ENCODE peak calls at places on chromosome 1, in five cellular contexts. A is HepG2, J is GM12878, Q is H1, P is K562. L is an unnamed sample.
A peak's percentile ranks its signal among the peaks of the same experiment; 100 is the strongest.

GRCh38 chr1:24379733-24380315 is 33.8 kb downstream of the STPG1 start:
- DNase-seq in Q (peak; percentile 22), A (no peak), P (no peak), J (no peak), L (no peak)

GRCh38 chr1:52899445-52899894 is 22.1 kb downstream of the ECHDC2 start:
- DNase-seq in P (no peak), A (peak; percentile 30), Q (no peak), J (no peak), L (no peak)

GRCh38 chr1:186531561-186532165 is 70.7 kb upstream of the PDC start:
- DNase-seq in A (no peak), P (no peak), J (no peak), Q (no peak), L (no peak)

GRCh38 chr1:1179983-1180861 is 6.5 kb downstream of the TTLL10 start:
- DNase-seq in Q (peak; percentile 50), A (no peak), J (no peak), P (no peak), L (no peak)

GRCh38 chr1:147292012-147292411 is 49.5 kb downstream of the CHD1L start:
- DNase-seq in A (no peak), P (no peak), J (no peak), Q (no peak), L (no peak)

GRCh38 chr1:26574690-26575349 is 45.3 kb downstream of the RPS6KA1 start:
- DNase-seq in A (no peak), Q (no peak), P (no peak), J (no peak), L (no peak)

GRCh38 chr1:147079400-147080012 is 92.8 kb downstream of the PRKAB2 start:
- DNase-seq in P (no peak), J (no peak), Q (peak; percentile 65), A (no peak), L (no peak)

GRCh38 chr1:203593723-203594122 is 32.9 kb upstream of the ATP2B4 start:
- DNase-seq in P (peak; percentile 46), J (no peak), A (no peak), Q (peak; percentile 63), L (peak; percentile 23)

GRCh38 chr1:203185585-203185984 is 919 bp downstream of the CHI3L1 start:
- DNase-seq in P (no peak), Q (no peak), A (no peak), J (no peak), L (no peak)

GRCh38 chr1:168842916-168843315 is 113.9 kb upstream of the DPT start:
- DNase-seq in Q (no peak), A (no peak), P (no peak), J (no peak), L (no peak)

GRCh38 chr1:164765993-164766720 is 207.2 kb downstream of the PBX1 start:
- DNase-seq in Q (no peak), P (no peak), J (no peak), A (no peak), L (no peak)

GRCh38 chr1:162252209-162252608 is 124.4 kb downstream of the SPATA46 start:
- DNase-seq in Q (no peak), A (no peak), J (no peak), P (no peak), L (no peak)

GRCh38 chr1:38131024-38131585 is 84.5 kb upstream of the POU3F1 start:
- DNase-seq in Q (no peak), J (no peak), P (no peak), A (peak; percentile 18), L (no peak)

GRCh38 chr1:41712687-41713086 is 206.0 kb downstream of the HIVEP3 start:
- DNase-seq in Q (no peak), P (no peak), A (no peak), J (no peak), L (no peak)

GRCh38 chr1:71548398-71548797 is 467.6 kb upstream of the ZRANB2 start:
- DNase-seq in J (no peak), P (no peak), Q (no peak), A (no peak), L (no peak)

GRCh38 chr1:228830185-228830953 is 95.1 kb downstream of the RHOU start:
- DNase-seq in A (no peak), J (no peak), Q (no peak), P (no peak), L (no peak)

GRCh38 chr1:2856821-2857290 is 55.4 kb upstream of the TTC34 start:
- DNase-seq in A (no peak), J (no peak), Q (no peak), P (no peak), L (no peak)

GRCh38 chr1:7186382-7187120 is 401.3 kb downstream of the CAMTA1 start:
- DNase-seq in P (no peak), A (no peak), J (no peak), Q (no peak), L (no peak)
- TF ChIP-seq SRF in P (no peak), A (no peak), J (no peak), Q (no peak), L (no peak)

GRCh38 chr1:94019327-94019726 is 101.6 kb downstream of the ABCA4 start:
- DNase-seq in P (no peak), Q (no peak), J (no peak), A (no peak), L (no peak)

GRCh38 chr1:94015489-94015817 is 105.5 kb downstream of the ABCA4 start:
- DNase-seq in J (no peak), A (no peak), Q (no peak), P (no peak), L (no peak)

GRCh38 chr1:94014087-94014486 is 104.9 kb upstream of the GCLM start:
- DNase-seq in Q (no peak), A (no peak), P (no peak), J (no peak), L (no peak)

GRCh38 chr1:94014635-94015488 is 105.6 kb upstream of the GCLM start:
- DNase-seq in J (no peak), A (no peak), Q (no peak), P (no peak), L (no peak)

GRCh38 chr1:94017155-94017829 is 103.7 kb downstream of the ABCA4 start:
- DNase-seq in J (no peak), A (no peak), Q (no peak), P (no peak), L (no peak)
- TF ChIP-seq ATF3 in J (no peak), A (no peak), Q (no peak), P (peak; percentile 61), L (no peak)

GRCh38 chr1:48236716-48237470 is 14.4 kb downstream of the SLC5A9 start:
- DNase-seq in P (peak; percentile 45), J (no peak), Q (peak; percentile 52), A (peak; percentile 28), L (peak; percentile 28)
- TF ChIP-seq SRF in P (no peak), J (no peak), Q (no peak), A (no peak), L (no peak)

GRCh38 chr1:93814059-93814794 is 64.8 kb downstream of the DNTTIP2 start:
- DNase-seq in J (peak; percentile 40), A (peak; percentile 79), P (peak; percentile 47), Q (peak; percentile 67), L (peak; percentile 82)
- TF ChIP-seq ATF3 in J (no peak), A (peak; percentile 57), P (peak; percentile 83), Q (peak; percentile 56), L (no peak)

GRCh38 chr1:172917972-172918371 is 132.8 kb downstream of the TNFSF18 start:
- DNase-seq in Q (no peak), J (no peak), A (peak; percentile 27), P (no peak), L (peak; percentile 93)

GRCh38 chr1:172912765-172913260 is 137.9 kb downstream of the TNFSF18 start:
- DNase-seq in Q (no peak), P (no peak), A (no peak), J (no peak), L (no peak)

GRCh38 chr1:172916126-172916525 is 134.6 kb downstream of the TNFSF18 start:
- DNase-seq in J (no peak), P (no peak), Q (no peak), A (no peak), L (no peak)

GRCh38 chr1:172915276-172915675 is 135.5 kb downstream of the TNFSF18 start:
- DNase-seq in P (no peak), A (no peak), Q (no peak), J (no peak), L (no peak)

GRCh38 chr1:172914517-172915144 is 136.1 kb downstream of the TNFSF18 start:
- DNase-seq in J (no peak), P (no peak), A (no peak), Q (no peak), L (no peak)
- TF ChIP-seq SRF in J (no peak), P (no peak), A (no peak), Q (no peak), L (no peak)

DNA sequence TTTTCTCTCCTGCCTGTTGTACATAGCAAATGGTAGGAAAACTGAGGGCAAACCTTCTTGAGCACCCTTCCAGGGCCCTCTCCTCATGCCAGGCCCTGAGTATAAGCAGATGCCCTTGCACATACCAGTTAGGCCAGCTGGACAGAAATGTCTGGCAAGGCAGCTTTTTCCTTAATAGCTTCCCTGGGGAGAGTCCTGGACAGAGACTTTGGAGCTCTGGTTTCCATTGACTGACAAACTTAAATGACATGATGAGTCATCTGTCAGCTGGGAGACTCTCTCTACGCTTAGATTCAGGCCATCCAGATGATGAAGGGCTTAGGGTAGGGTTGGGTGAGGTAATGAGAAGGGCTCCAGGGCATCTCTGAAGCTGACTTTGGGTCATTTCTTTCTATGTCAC is 317.5 kb downstream of the ASTN1 start:
- DNase-seq in P (no peak), Q (no peak), J (no peak), A (no peak), L (no peak)
- TF ChIP-seq ATF3 in P (peak; percentile 93), Q (no peak), J (no peak), A (no peak), L (no peak)

DNA sequence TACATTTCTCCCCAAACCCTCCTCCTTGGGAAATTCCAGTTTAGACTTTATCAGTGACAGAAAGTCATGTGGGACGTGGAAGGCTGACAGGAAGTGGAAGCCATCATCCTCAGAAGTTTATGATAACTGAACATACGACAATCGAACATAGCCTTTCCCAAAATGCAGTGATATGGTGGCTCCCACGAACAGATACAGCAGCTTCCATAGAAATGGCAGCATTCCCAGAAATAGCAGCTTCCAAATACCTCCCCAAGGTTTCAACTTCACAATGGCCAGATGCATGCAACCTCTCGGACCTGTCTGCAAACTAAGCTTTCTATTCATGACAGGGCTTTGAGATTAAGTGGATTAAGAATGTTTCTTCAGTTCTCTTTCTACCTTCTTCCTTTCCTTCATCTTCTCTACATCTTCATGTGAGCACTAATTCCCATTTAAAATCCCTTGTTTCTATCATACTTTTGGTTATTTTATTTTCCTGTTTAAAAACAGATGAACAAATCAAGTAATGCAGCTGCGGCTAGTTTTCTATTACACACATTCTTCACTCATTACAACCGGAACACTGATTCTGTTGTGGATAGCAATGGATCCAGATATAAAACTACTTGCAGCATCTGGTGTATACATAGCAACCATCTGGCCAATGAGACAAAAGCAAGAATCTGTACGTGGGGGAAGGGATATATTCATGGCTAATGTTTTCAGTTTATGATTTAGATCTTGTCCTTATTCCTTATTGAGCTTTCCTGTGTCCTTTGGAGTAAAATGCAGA is 304.8 kb downstream of the BRINP3 start:
- DNase-seq in J (no peak), P (no peak), A (no peak), Q (no peak), L (no peak)
- TF ChIP-seq SRF in J (no peak), P (no peak), A (no peak), Q (no peak), L (no peak)